ENCODE peak calls at places on chromosomes 7 and 10, in eight cellular contexts. S is psoas muscle, W is PC-3, O is IMR-90, L is HepG2, B is cardiac muscle cell, J is right lobe of liver, R is Peyer's patch. Z is an unnamed sample.

GRCh38 chr10:23375366-23375765 is 30.8 kb upstream of the C10orf67 start:
- DNase-seq in J (no peak), O (no peak), L (no peak), B (no peak), S (no peak), R (no peak), W (no peak), Z (no peak)

GRCh38 chr7:142838461-142839213 is 16.2 kb upstream of the EPHB6 start:
- DNase-seq in W (peak; percentile 66), R (no peak), J (no peak), O (no peak), B (peak; percentile 6), S (no peak), L (no peak), Z (no peak)

GRCh38 chr10:47287365-47287802 is 12.6 kb upstream of the GDF10 start:
- DNase-seq in S (no peak), J (no peak), L (no peak), R (no peak), W (peak; percentile 3), O (no peak), B (peak; percentile 53), Z (peak; percentile 55)

GRCh38 chr10:17428616-17429097 is 25.7 kb downstream of the ST8SIA6 start:
- DNase-seq in W (no peak), O (no peak), S (no peak), J (no peak), R (no peak), L (no peak), B (no peak), Z (no peak)

GRCh38 chr7:131570401-131570800 is 14.0 kb upstream of the PODXL start:
- DNase-seq in R (no peak), W (no peak), B (no peak), S (peak; percentile 5), L (peak; percentile 9), O (no peak), J (no peak), Z (no peak)

GRCh38 chr10:25382029-25382810 is 207.4 kb downstream of the GPR158 start:
- DNase-seq in J (no peak), R (no peak), S (no peak), L (no peak), W (no peak), B (peak; percentile 91), O (no peak), Z (no peak)

GRCh38 chr7:128352138-128352537 is 8.4 kb upstream of the RBM28 start:
- DNase-seq in O (peak; percentile 10), W (no peak), R (no peak), L (peak; percentile 11), B (peak; percentile 73), S (peak; percentile 82), J (peak; percentile 70), Z (no peak)

GRCh38 chr7:134298902-134299683 is 17.6 kb downstream of the SLC35B4 start:
- DNase-seq in J (no peak), B (peak; percentile 25), O (peak; percentile 78), R (peak; percentile 61), W (no peak), L (no peak), S (no peak), Z (no peak)

GRCh38 chr7:151688236-151688780 is 168.6 kb upstream of the RHEB start:
- DNase-seq in R (no peak), J (no peak), B (no peak), W (no peak), O (no peak), S (no peak), L (no peak), Z (no peak)

GRCh38 chr7:111089822-111090426 is 1.0 kb upstream of the LRRN3 start:
- DNase-seq in B (peak; percentile 72), S (no peak), R (no peak), L (peak; percentile 40), J (no peak), O (peak; percentile 64), W (peak; percentile 65), Z (no peak)

GRCh38 chr7:133957860-133958259 is 169.3 kb upstream of the LRGUK start:
- DNase-seq in W (no peak), L (no peak), R (no peak), O (no peak), J (no peak), B (peak; percentile 25), S (no peak), Z (no peak)

GRCh38 chr10:120456626-120457430 is at the start of gene PLPP4:
- DNase-seq in B (peak; percentile 58), R (no peak), W (peak; percentile 53), S (no peak), O (no peak), J (no peak), L (no peak), Z (no peak)

GRCh38 chr7:134820778-134821177 is 41.3 kb downstream of the CALD1 start:
- DNase-seq in L (no peak), J (no peak), O (no peak), W (no peak), S (no peak), R (no peak), B (no peak), Z (no peak)

GRCh38 chr7:25860206-25860881 is 291.7 kb upstream of the NFE2L3 start:
- DNase-seq in J (no peak), L (no peak), R (peak; percentile 57), B (no peak), O (peak; percentile 24), W (no peak), S (no peak), Z (no peak)
- H3K9me3 ChIP-seq in J (no peaks in the 10 kb centered on the region), L (no peaks in the 10 kb centered on the region), R (no peaks in the 10 kb centered on the region), B (no peaks in the 10 kb centered on the region), O (no peaks in the 10 kb centered on the region), W (no peaks in the 10 kb centered on the region), S (no peaks in the 10 kb centered on the region), Z (no peaks in the 10 kb centered on the region)

GRCh38 chr10:96695366-96695765 is 24.9 kb downstream of the PIK3AP1 start:
- DNase-seq in S (no peak), R (no peak), L (no peak), J (no peak), B (peak; percentile 3), W (no peak), O (peak; percentile 10), Z (no peak)
- H3K4me1 ChIP-seq in S (no peaks in the 10 kb centered on the region), R (no peaks in the 10 kb centered on the region), L (no peaks in the 10 kb centered on the region), J (peaks cover 10% of the 10 kb centered on the region), B (no peaks in the 10 kb centered on the region), W (no peaks in the 10 kb centered on the region), O (peaks cover 5% of the 10 kb centered on the region), Z (no peaks in the 10 kb centered on the region)

GRCh38 chr7:158322616-158323530 is 264.8 kb downstream of the PTPRN2 start:
- DNase-seq in J (no peak), S (no peak), W (no peak), B (no peak), R (no peak), L (no peak), O (no peak), Z (no peak)

GRCh38 chr7:158324397-158325360 is 262.9 kb downstream of the PTPRN2 start:
- DNase-seq in J (no peak), B (no peak), O (no peak), S (no peak), R (no peak), W (no peak), L (no peak), Z (no peak)

GRCh38 chr7:158325530-158326381 is 261.9 kb downstream of the PTPRN2 start:
- DNase-seq in O (no peak), W (peak; percentile 75), S (no peak), B (no peak), L (peak; percentile 30), R (no peak), J (no peak), Z (no peak)

GRCh38 chr7:158321936-158322615 is 265.5 kb downstream of the PTPRN2 start:
- DNase-seq in B (no peak), R (no peak), W (no peak), S (no peak), O (no peak), J (no peak), L (no peak), Z (no peak)

DNA sequence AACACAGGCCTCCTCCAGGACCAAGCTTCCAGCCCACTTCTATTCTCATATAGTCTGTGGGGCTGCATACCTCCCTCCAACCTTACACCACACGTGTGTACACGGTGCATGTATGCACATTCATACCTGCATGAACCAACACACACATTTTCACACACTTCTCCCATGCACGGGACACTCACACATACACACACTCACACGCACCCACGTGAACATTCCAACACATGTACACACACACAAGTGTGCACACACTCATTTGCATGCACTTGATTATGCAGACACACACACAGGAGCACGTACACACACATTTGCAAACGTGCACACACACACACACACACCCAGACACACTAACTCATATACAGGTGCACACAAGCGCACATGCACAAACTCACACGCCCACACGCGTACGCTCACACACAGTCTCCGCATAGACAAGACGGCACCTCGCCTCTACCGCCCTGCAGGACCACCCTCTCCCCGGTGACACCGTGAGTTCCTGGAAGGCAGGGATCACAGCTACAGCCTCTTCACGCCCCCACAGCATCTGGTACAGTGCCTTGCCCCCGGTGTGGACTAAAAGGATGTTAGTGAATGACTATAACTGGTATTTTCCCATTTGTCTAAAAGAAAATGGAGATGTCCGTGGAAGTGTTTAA is 263.8 kb downstream of the PTPRN2 start:
- DNase-seq in J (no peak), W (no peak), S (no peak), B (no peak), R (no peak), L (no peak), O (no peak), Z (no peak)
- H3K9me3 ChIP-seq in J (no peaks in the 10 kb centered on the region), W (no peaks in the 10 kb centered on the region), S (no peaks in the 10 kb centered on the region), B (no peaks in the 10 kb centered on the region), R (no peaks in the 10 kb centered on the region), L (no peaks in the 10 kb centered on the region), O (peaks cover 75% of the 10 kb centered on the region), Z (no peaks in the 10 kb centered on the region)

GRCh38 chr7:77425151-77426051 is 9.3 kb upstream of the GSAP start:
- DNase-seq in J (no peak), L (peak; percentile 68), S (no peak), W (peak; percentile 91), O (peak; percentile 91), R (no peak), B (peak; percentile 54), Z (no peak)

GRCh38 chr7:77426052-77426404 is 9.9 kb upstream of the GSAP start:
- DNase-seq in S (no peak), B (peak; percentile 35), W (no peak), R (no peak), L (no peak), O (no peak), J (no peak), Z (no peak)

GRCh38 chr7:77427996-77428603 is 12.0 kb upstream of the GSAP start:
- DNase-seq in L (no peak), O (peak; percentile 78), W (peak; percentile 77), J (no peak), B (peak; percentile 67), R (no peak), S (no peak), Z (no peak)

GRCh38 chr7:77428777-77429231 is 12.7 kb upstream of the GSAP start:
- DNase-seq in J (no peak), O (no peak), L (no peak), S (no peak), W (no peak), R (no peak), B (peak; percentile 16), Z (no peak)

DNA sequence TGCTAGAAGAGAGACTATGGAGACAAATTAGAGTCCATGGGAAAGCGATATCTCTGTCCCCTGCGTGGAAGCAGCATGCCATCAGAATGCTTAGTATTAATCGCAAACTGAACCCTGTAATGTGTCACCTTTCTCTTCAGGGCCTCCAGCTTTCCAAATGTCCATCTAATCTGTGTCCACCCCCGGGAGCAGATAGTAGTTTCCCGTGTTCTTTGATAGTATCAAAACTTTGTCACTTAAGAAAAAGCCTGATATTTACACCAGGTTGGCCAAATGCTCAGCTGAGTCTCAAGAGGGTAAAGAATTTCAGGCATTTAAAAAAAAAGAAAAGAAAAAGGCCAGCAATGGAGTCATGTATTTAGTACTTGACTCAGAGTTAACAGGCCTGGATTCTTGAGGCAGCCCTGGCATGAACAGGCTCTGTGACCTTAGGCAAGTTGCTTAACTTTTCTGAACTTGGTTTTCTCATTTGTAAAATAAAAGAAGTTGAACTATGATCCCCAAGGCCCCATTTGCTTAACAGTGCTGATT is 10.4 kb upstream of the GSAP start:
- DNase-seq in W (peak; percentile 26), R (no peak), B (peak; percentile 64), O (peak; percentile 63), L (no peak), J (no peak), S (no peak), Z (no peak)
- H3K4me1 ChIP-seq in W (peaks cover 51% of the 10 kb centered on the region), R (no peaks in the 10 kb centered on the region), B (peaks cover 37% of the 10 kb centered on the region), O (peaks cover 16% of the 10 kb centered on the region), L (peaks cover 50% of the 10 kb centered on the region), J (no peaks in the 10 kb centered on the region), S (no peaks in the 10 kb centered on the region), Z (no peaks in the 10 kb centered on the region)